ENCODE peak calls at places on chromosomes 3 and 15, in ten cellular contexts. N is BJ, B is breast epithelium, X is HepG2, P is IMR-90, K is PC-3, W is heart right ventricle, E is transverse colon, I is MM.1S, M is cardiac muscle cell. O is an unnamed sample.
A peak's percentile ranks its signal among the peaks of the same experiment; 100 is the strongest.

GRCh38 chr3:12719984-12720656 is 38.9 kb downstream of the TMEM40 start:
- DNase-seq in N (no peak), B (peak; percentile 70), X (peak; percentile 84), P (peak; percentile 82), K (peak; percentile 90), W (peak; percentile 89), E (peak; percentile 78), I (peak; percentile 82), M (peak; percentile 93), O (peak; percentile 84)

GRCh38 chr3:81581966-81582599 is 179.4 kb downstream of the GBE1 start:
- DNase-seq in N (no peak), B (no peak), X (peak; percentile 20), P (peak; percentile 47), K (peak; percentile 78), W (no peak), E (peak; percentile 28), I (peak; percentile 26), M (peak; percentile 34), O (peak; percentile 43)

GRCh38 chr3:132034486-132035464 is at the start of gene CPNE4:
- DNase-seq in N (no peak), B (peak; percentile 78), X (peak; percentile 32), P (peak; percentile 51), K (peak; percentile 10), W (peak; percentile 75), E (peak; percentile 54), I (peak; percentile 90), M (peak; percentile 96), O (peak; percentile 48)

GRCh38 chr3:28835751-28836150 is 445.1 kb upstream of the RBMS3 start:
- DNase-seq in N (no peak), B (peak; percentile 53), X (no peak), P (peak; percentile 1), K (peak; percentile 47), W (no peak), E (no peak), I (no peak), M (no peak), O (peak; percentile 35)

GRCh38 chr15:93180128-93180527 is 91.1 kb upstream of the RGMA start:
- DNase-seq in N (no peak), B (no peak), X (no peak), P (no peak), K (no peak), W (no peak), E (no peak), I (no peak), M (no peak), O (no peak)

GRCh38 chr3:72820405-72820804 is 27.8 kb downstream of the SHQ1 start:
- DNase-seq in N (no peak), B (no peak), X (no peak), P (peak; percentile 58), K (peak; percentile 77), W (peak; percentile 82), E (peak; percentile 31), I (no peak), M (no peak), O (peak; percentile 22)

GRCh38 chr15:99476413-99477222 is 89.2 kb upstream of the MEF2A start:
- DNase-seq in N (peak; percentile 94), B (no peak), X (peak; percentile 73), P (peak; percentile 100), K (peak; percentile 96), W (no peak), E (peak; percentile 46), I (no peak), M (no peak), O (peak; percentile 99)

GRCh38 chr3:13480340-13481318 is 523 bp downstream of the HDAC11 start:
- DNase-seq in N (no peak), B (no peak), X (no peak), P (peak; percentile 10), K (no peak), W (peak; percentile 36), E (peak; percentile 50), I (no peak), M (no peak), O (no peak)

GRCh38 chr15:34791701-34792100 is 3.6 kb downstream of the ACTC1 start:
- DNase-seq in N (no peak), B (no peak), X (no peak), P (peak; percentile 35), K (no peak), W (no peak), E (no peak), I (no peak), M (peak; percentile 40), O (no peak)

GRCh38 chr3:134846943-134847342 is 51.9 kb downstream of the EPHB1 start:
- DNase-seq in N (peak; percentile 84), B (no peak), X (peak; percentile 80), P (peak; percentile 46), K (peak; percentile 92), W (peak; percentile 17), E (no peak), I (no peak), M (peak; percentile 2), O (peak; percentile 97)

GRCh38 chr3:121552797-121553196 is 7.0 kb upstream of the POLQ start:
- DNase-seq in N (no peak), B (no peak), X (no peak), P (no peak), K (no peak), W (no peak), E (no peak), I (no peak), M (no peak), O (no peak)

GRCh38 chr15:68693071-68693470 is 114.3 kb downstream of the CORO2B start:
- DNase-seq in N (no peak), B (no peak), X (no peak), P (peak; percentile 53), K (no peak), W (no peak), E (no peak), I (no peak), M (no peak), O (no peak)

GRCh38 chr15:68694111-68694510 is 115.3 kb downstream of the CORO2B start:
- DNase-seq in N (no peak), B (no peak), X (no peak), P (no peak), K (no peak), W (no peak), E (no peak), I (no peak), M (no peak), O (no peak)

GRCh38 chr15:68687136-68687735 is 108.4 kb downstream of the CORO2B start:
- DNase-seq in N (no peak), B (no peak), X (no peak), P (no peak), K (no peak), W (no peak), E (no peak), I (no peak), M (no peak), O (no peak)

GRCh38 chr15:68695061-68695595 is 116.3 kb downstream of the CORO2B start:
- DNase-seq in N (no peak), B (no peak), X (no peak), P (no peak), K (no peak), W (no peak), E (no peak), I (no peak), M (no peak), O (no peak)

GRCh38 chr15:68691667-68692066 is 112.9 kb downstream of the CORO2B start:
- DNase-seq in N (no peak), B (peak; percentile 73), X (peak; percentile 10), P (no peak), K (peak; percentile 14), W (no peak), E (no peak), I (no peak), M (peak; percentile 58), O (no peak)
- TF ChIP-seq CTCF in N (no peak), B (no peak), X (no peak), P (no peak), K (no peak), W (no peak), E (no peak), I (no peak), M (no peak), O (no peak)

GRCh38 chr3:172981407-172981983 is 159.5 kb downstream of the SPATA16 start:
- DNase-seq in N (no peak), B (no peak), X (no peak), P (no peak), K (no peak), W (no peak), E (no peak), I (no peak), M (no peak), O (no peak)

GRCh38 chr3:172984938-172985337 is 156.1 kb downstream of the SPATA16 start:
- DNase-seq in N (no peak), B (no peak), X (no peak), P (no peak), K (no peak), W (no peak), E (no peak), I (no peak), M (no peak), O (no peak)

GRCh38 chr3:172987268-172987667 is 153.8 kb downstream of the SPATA16 start:
- DNase-seq in N (no peak), B (no peak), X (peak; percentile 16), P (no peak), K (peak; percentile 50), W (no peak), E (no peak), I (no peak), M (no peak), O (peak; percentile 12)

GRCh38 chr3:172980849-172981248 is 160.2 kb downstream of the SPATA16 start:
- DNase-seq in N (no peak), B (no peak), X (no peak), P (no peak), K (no peak), W (no peak), E (no peak), I (no peak), M (no peak), O (no peak)

GRCh38 chr3:172982731-172983364 is 158.2 kb downstream of the SPATA16 start:
- DNase-seq in N (no peak), B (no peak), X (no peak), P (no peak), K (peak; percentile 18), W (no peak), E (no peak), I (no peak), M (peak; percentile 35), O (no peak)
- H3K27me3 ChIP-seq in N (no peaks in the 10 kb centered on the region), B (no peaks in the 10 kb centered on the region), X (no peaks in the 10 kb centered on the region), P (no peaks in the 10 kb centered on the region), K (peaks cover 20% of the 10 kb centered on the region), W (no peaks in the 10 kb centered on the region), E (no peaks in the 10 kb centered on the region), I (no peaks in the 10 kb centered on the region), M (no peaks in the 10 kb centered on the region), O (no peaks in the 10 kb centered on the region)

DNA sequence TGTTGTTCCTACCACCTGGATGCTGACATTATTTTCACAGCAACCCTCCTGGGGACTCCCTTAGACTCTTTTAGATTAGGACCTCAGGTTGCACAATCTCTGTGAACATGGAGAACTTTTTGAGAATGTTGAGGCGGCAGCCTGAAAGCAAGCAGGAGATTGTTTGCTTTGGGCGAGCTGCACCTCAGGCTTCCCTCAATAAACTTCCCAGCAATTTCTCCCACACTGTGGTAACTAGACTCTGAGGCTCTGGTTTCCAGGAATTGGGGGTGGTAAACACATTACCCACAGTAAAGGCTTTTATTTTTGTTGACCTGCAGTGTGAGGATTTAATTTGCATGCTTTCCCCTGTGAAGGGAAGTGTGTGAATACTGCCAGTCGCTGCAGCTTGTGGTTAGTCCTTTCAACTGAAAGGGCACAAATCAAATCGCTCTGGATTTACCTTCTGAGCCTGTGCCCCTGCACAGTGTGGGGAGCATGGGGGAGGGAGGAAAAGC is 35.2 kb upstream of the SIAH2 start:
- DNase-seq in N (no peak), B (no peak), X (peak; percentile 49), P (no peak), K (no peak), W (no peak), E (peak; percentile 14), I (no peak), M (no peak), O (no peak)
- H3K4me3 ChIP-seq in N (no peak overlapping the region), B (no peak overlapping the region), X (no peak overlapping the region), P (no peak overlapping the region), K (no peak overlapping the region), W (no peak overlapping the region), E (no peak overlapping the region), I (no peak overlapping the region), M (no peak overlapping the region), O (no peak overlapping the region)

GRCh38 chr3:10688126-10688525 is 127.9 kb upstream of the SLC6A11 start:
- DNase-seq in N (no peak), B (no peak), X (no peak), P (no peak), K (no peak), W (no peak), E (no peak), I (no peak), M (no peak), O (no peak)
- TF ChIP-seq CTCF in N (no peak), B (no peak), X (no peak), P (no peak), K (peak; percentile 23), W (no peak), E (no peak), I (no peak), M (no peak), O (no peak)